ENCODE peak calls at places on chromosomes 4 and X, in five cellular contexts. U is anterior cingulate cortex, F is HTR-8/SVneo, A is transverse colon, C is neural progenitor cell. R is an unnamed sample.

GRCh38 chr4:136908122-136908521 is 624.2 kb downstream of the PCDH18 start:
- DNase-seq in U (no peak), F (no peak), C (peak; percentile 26), A (no peak), R (no peak)

GRCh38 chr4:673349-674091 is 556 bp downstream of the ATP5ME start:
- DNase-seq in A (peak; percentile 73), F (no peak), C (peak; percentile 61), U (no peak), R (peak; percentile 70)

GRCh38 chr4:144740316-144740715 is 94.4 kb downstream of the HHIP start:
- DNase-seq in C (no peak), U (no peak), A (no peak), F (no peak), R (no peak)

GRCh38 chrX:10548681-10549080 is 71.7 kb downstream of the MID1 start:
- DNase-seq in U (no peak), C (no peak), F (no peak), A (no peak), R (no peak)

GRCh38 chr4:57064811-57065711 is 45.1 kb downstream of the IGFBP7 start:
- DNase-seq in F (no peak), A (peak; percentile 45), C (no peak), U (no peak), R (no peak)

GRCh38 chr4:998096-998691 is 5.0 kb upstream of the SLC26A1 start:
- DNase-seq in C (no peak), A (no peak), U (no peak), F (no peak), R (no peak)

GRCh38 chrX:155027509-155028066 is 944 bp downstream of the FUNDC2 start:
- DNase-seq in C (no peak), F (no peak), U (no peak), A (no peak), R (no peak)

GRCh38 chr4:89752932-89753598 is 83.9 kb downstream of the SNCA start:
- DNase-seq in U (no peak), C (no peak), F (peak; percentile 18), A (no peak), R (no peak)

R was measured in left colon.